ENCODE peak calls at places on chromosomes 5 and 9, in six cellular contexts. G is GM12878, Z is A549, I is H1, D is K562, W is SK-N-SH. P is an unnamed sample.

GRCh38 chr9:83620841-83621636 is 1.9 kb upstream of the IDNK start:
- DNase-seq in G (no peak), W (peak; percentile 66), I (peak; percentile 27), Z (peak; percentile 63), D (peak; percentile 58), P (peak; percentile 75)

GRCh38 chr5:132877938-132878337 is 4.5 kb downstream of the LEAP2 start:
- DNase-seq in I (no peak), Z (no peak), G (no peak), D (peak; percentile 38), W (no peak), P (no peak)

GRCh38 chr5:32531885-32532520 is 53.4 kb upstream of the SUB1 start:
- DNase-seq in I (peak; percentile 13), G (peak; percentile 60), W (no peak), D (no peak), Z (peak; percentile 74), P (peak; percentile 82)

GRCh38 chr5:10227396-10227795 is 22.3 kb downstream of the ATPSCKMT start:
- DNase-seq in W (no peak), I (no peak), G (no peak), Z (no peak), D (no peak), P (no peak)

GRCh38 chr9:109182940-109183798 is 16.1 kb upstream of the FRRS1L start:
- DNase-seq in D (peak; percentile 71), I (no peak), W (peak; percentile 62), G (no peak), Z (peak; percentile 62), P (peak; percentile 81)

GRCh38 chr5:14842117-14842516 is 29.5 kb downstream of the ANKH start:
- DNase-seq in Z (no peak), I (no peak), G (no peak), W (no peak), D (no peak), P (peak; percentile 81)

GRCh38 chr5:159331099-159331973 is 1.0 kb upstream of the IL12B start:
- DNase-seq in I (no peak), Z (peak; percentile 71), W (peak; percentile 86), G (no peak), D (peak; percentile 59), P (no peak)

GRCh38 chr5:167294861-167295685 is 996.4 kb upstream of the WWC1 start:
- DNase-seq in Z (peak; percentile 88), G (no peak), D (no peak), W (peak; percentile 58), I (no peak), P (no peak)

GRCh38 chr5:117588611-117589010 is 1014.0 kb upstream of the SEMA6A start:
- DNase-seq in G (no peak), D (no peak), W (no peak), I (no peak), Z (no peak), P (no peak)

GRCh38 chr9:102514541-102514940 is 480.6 kb upstream of the CYLC2 start:
- DNase-seq in Z (no peak), I (no peak), G (no peak), D (no peak), W (no peak), P (no peak)

GRCh38 chr9:36029765-36030528 is 6.8 kb upstream of the RECK start:
- DNase-seq in Z (peak; percentile 40), G (no peak), I (no peak), W (no peak), D (no peak), P (no peak)

GRCh38 chr9:99411479-99412100 is 189.5 kb downstream of the SEC61B start:
- DNase-seq in G (no peak), D (no peak), I (no peak), W (no peak), Z (no peak), P (no peak)

GRCh38 chr5:88248743-88249540 is 19.7 kb downstream of the TMEM161B start:
- DNase-seq in Z (no peak), I (no peak), G (no peak), W (no peak), D (no peak), P (no peak)

GRCh38 chr5:179132586-179133355 is 72.6 kb downstream of the ZNF354C start:
- DNase-seq in D (peak; percentile 2), I (no peak), W (no peak), Z (no peak), G (no peak), P (no peak)

GRCh38 chr5:127472700-127473099 is 44.7 kb upstream of the PRRC1 start:
- DNase-seq in D (no peak), G (no peak), I (no peak), W (no peak), Z (no peak), P (no peak)

GRCh38 chr9:121340676-121341392 is 29.2 kb downstream of the STOM start:
- DNase-seq in D (no peak), W (no peak), Z (no peak), I (no peak), G (no peak), P (no peak)

GRCh38 chr9:128696923-128697707 is 5.2 kb upstream of the PKN3 start:
- DNase-seq in I (no peak), D (no peak), G (no peak), W (no peak), Z (no peak), P (no peak)

GRCh38 chr5:151223447-151224264 is at the start of gene CCDC69:
- DNase-seq in Z (peak; percentile 68), G (no peak), W (peak; percentile 89), D (peak; percentile 84), I (no peak), P (peak; percentile 52)

GRCh38 chr5:103389362-103389761 is 130.8 kb downstream of the MACIR start:
- DNase-seq in D (no peak), Z (no peak), W (no peak), I (no peak), G (no peak), P (no peak)

GRCh38 chr5:95915999-95916686 is 45.5 kb downstream of the ELL2 start:
- DNase-seq in Z (no peak), D (no peak), I (no peak), W (no peak), G (no peak), P (no peak)

GRCh38 chr9:126582427-126582826 is 31.3 kb upstream of the LMX1B start:
- DNase-seq in G (no peak), I (no peak), W (no peak), D (no peak), Z (no peak), P (no peak)

GRCh38 chr5:68068204-68068603 is 147.4 kb upstream of the PIK3R1 start:
- DNase-seq in W (no peak), D (no peak), I (no peak), G (no peak), Z (no peak), P (no peak)

GRCh38 chr5:68067353-68067752 is 148.2 kb upstream of the PIK3R1 start:
- DNase-seq in W (no peak), D (no peak), G (no peak), I (no peak), Z (no peak), P (no peak)

GRCh38 chr9:121499427-121500164 is at the start of gene GGTA1:
- DNase-seq in I (no peak), D (peak; percentile 19), G (no peak), Z (peak; percentile 33), W (peak; percentile 90), P (no peak)

GRCh38 chr5:80216753-80217596 is 38.9 kb downstream of the SERINC5 start:
- DNase-seq in G (no peak), Z (no peak), D (no peak), I (no peak), W (no peak), P (no peak)

GRCh38 chr5:66958126-66958983 is 238.2 kb downstream of the CD180 start:
- DNase-seq in D (no peak), W (no peak), G (no peak), I (no peak), Z (no peak), P (no peak)

GRCh38 chr5:92543246-92543645 is 1037.8 kb downstream of the NR2F1-AS1 start:
- DNase-seq in W (no peak), Z (no peak), G (no peak), D (no peak), I (no peak), P (no peak)

DNA sequence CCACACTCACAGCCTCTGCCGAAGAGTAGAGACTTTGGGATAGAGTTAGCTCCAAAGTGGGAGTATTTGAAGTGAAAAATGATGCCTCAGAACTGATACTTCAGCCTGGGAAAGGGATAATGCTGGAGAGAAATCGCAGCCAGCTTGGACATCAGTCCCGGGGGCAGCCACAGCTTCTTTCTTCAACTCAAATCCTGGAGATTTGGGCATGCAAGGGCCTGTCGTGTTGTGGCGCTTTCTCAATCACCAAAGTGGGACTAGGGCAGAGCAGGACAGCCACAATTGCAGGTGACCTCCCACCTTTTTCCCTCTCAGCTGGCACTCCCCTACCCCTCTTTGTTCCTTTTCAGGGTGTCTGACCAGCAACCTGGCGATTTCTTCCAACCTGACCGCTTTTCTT is 70.4 kb downstream of the UBAP1 start:
- DNase-seq in I (no peak), G (no peak), Z (no peak), D (no peak), W (no peak), P (no peak)
- TF ChIP-seq CHD2 in I (no peak), G (no peak), Z (no peak), D (no peak), W (no peak), P (no peak)

GRCh38 chr9:124248992-124249391 is 8.8 kb upstream of the NEK6 start:
- DNase-seq in D (no peak), Z (no peak), W (no peak), G (no peak), I (no peak), P (no peak)
- TF ChIP-seq CTCF in D (no peak), Z (no peak), W (no peak), G (no peak), I (no peak), P (no peak)

GRCh38 chr9:136975624-136976023 is 1.7 kb upstream of the PTGDS start:
- DNase-seq in Z (no peak), D (peak; percentile 62), G (no peak), W (no peak), I (no peak), P (peak; percentile 42)
- TF ChIP-seq CHD2 in Z (no peak), D (no peak), G (no peak), W (no peak), I (no peak), P (no peak)

GRCh38 chr9:95044731-95045508 is 272.6 kb downstream of the FANCC start:
- DNase-seq in Z (peak; percentile 89), D (peak; percentile 14), W (no peak), I (peak; percentile 72), G (no peak), P (no peak)
- TF ChIP-seq CTCF in Z (peak; percentile 60), D (peak; percentile 21), W (no peak), I (peak; percentile 92), G (no peak), P (no peak)

P was measured in HepG2.